ENCODE peak calls at places on chromosomes 4 and X, in eight cellular contexts. S is myocyte; T is MV-4-11; C is naive thymus-derived CD8-positive, alpha-beta T cell; F is lower lobe of right lung; H is iPS DF 6.9; D is KG1; M is activated CD4-positive, alpha-beta T cell treated with anti-CD3 and anti-CD28 coated beads, Interleukin-2, amount 10 ng/mL, durations not matched to agents 7 days and 5 days. E is an unnamed sample.

GRCh38 chr4:185112104-185112503 is 31.0 kb upstream of the SLC25A4 start:
- DNase-seq in S (peak), T (peak), C (no peak), F (no peak), H (no peak), D (no peak), M (no peak), E (peak)

GRCh38 chrX:118153270-118153669 is 36.7 kb upstream of the KLHL13 start:
- DNase-seq in S (no peak), T (no peak), C (no peak), F (no peak), H (no peak), D (no peak), M (no peak), E (no peak)

GRCh38 chrX:15864629-15865028 is 10.0 kb upstream of the AP1S2 start:
- DNase-seq in S (no peak), T (no peak), C (no peak), F (no peak), H (no peak), D (no peak), M (no peak), E (no peak)

GRCh38 chr4:89434364-89434988 is 126.9 kb upstream of the GPRIN3 start:
- DNase-seq in S (peak), T (peak), C (no peak), F (no peak), H (no peak), D (no peak), M (peak), E (no peak)

GRCh38 chrX:130125090-130125489 is 14.8 kb upstream of the ELF4 start:
- DNase-seq in S (no peak), T (no peak), C (no peak), F (no peak), H (no peak), D (no peak), M (no peak), E (no peak)

GRCh38 chrX:137549846-137550534 is 15.9 kb upstream of the ZIC3 start:
- DNase-seq in S (no peak), T (no peak), C (no peak), F (no peak), H (no peak), D (no peak), M (no peak), E (no peak)

GRCh38 chrX:136271300-136271699 is 20.1 kb upstream of the MAP7D3 start:
- DNase-seq in S (no peak), T (peak), C (no peak), F (no peak), H (no peak), D (peak), M (no peak), E (no peak)

GRCh38 chrX:115264009-115264408 is 25.5 kb upstream of the LUZP4 start:
- DNase-seq in S (no peak), T (no peak), C (no peak), F (no peak), H (no peak), D (no peak), M (no peak), E (no peak)

GRCh38 chr4:138669479-138670165 is 346.0 kb upstream of the NOCT start:
- DNase-seq in S (no peak), T (no peak), C (no peak), F (no peak), H (no peak), D (no peak), M (no peak), E (no peak)

GRCh38 chr4:120718979-120719566 is 203.5 kb downstream of the PRDM5 start:
- DNase-seq in S (peak), T (peak), C (peak), F (no peak), H (peak), D (no peak), M (peak), E (no peak)

GRCh38 chr4:78954048-78954666 is 14.9 kb upstream of the PAQR3 start:
- DNase-seq in S (peak), T (no peak), C (no peak), F (no peak), H (no peak), D (no peak), M (no peak), E (peak)

GRCh38 chrX:115174548-115174947 is 14.7 kb upstream of the RBMXL3 start:
- DNase-seq in S (no peak), T (no peak), C (no peak), F (no peak), H (no peak), D (no peak), M (no peak), E (no peak)

GRCh38 chr4:7650606-7651400 is 216.1 kb upstream of the PSAPL1 start:
- DNase-seq in S (no peak), T (peak), C (peak), F (peak), H (peak), D (no peak), M (no peak), E (peak)